ENCODE peak calls at places on chromosomes 11 and 22, in four cellular contexts. One of them, this sample, is unnamed.

GRCh38 chr22:17477401-17477833 is 85.9 kb upstream of the SLC25A18 start:
- DNase-seq in pancreas: no peak
- DNase-seq in right lobe of liver: no peak
- DNase-seq in IMR-90: no peak
- DNase-seq in this sample: no peak

GRCh38 chr11:22189660-22190059 is 3.2 kb upstream of the ANO5 start:
- DNase-seq in pancreas: no peak
- DNase-seq in right lobe of liver: no peak
- DNase-seq in IMR-90: no peak
- DNase-seq in this sample: no peak

GRCh38 chr11:103628121-103628520 is 408.3 kb upstream of the DDI1 start:
- DNase-seq in pancreas: no peak
- DNase-seq in right lobe of liver: no peak
- DNase-seq in IMR-90: no peak
- DNase-seq in this sample: no peak

GRCh38 chr22:47901911-47902310 is 1139.5 kb downstream of the TBC1D22A start:
- DNase-seq in pancreas: no peak
- DNase-seq in right lobe of liver: no peak
- DNase-seq in IMR-90: no peak
- DNase-seq in this sample: no peak

GRCh38 chr22:32823024-32823730 is 21.7 kb downstream of the TIMP3 start:
- DNase-seq in pancreas: no peak
- DNase-seq in right lobe of liver: no peak
- DNase-seq in IMR-90: peak; percentile 44
- DNase-seq in this sample: no peak

GRCh38 chr11:119525180-119525854 is 102.3 kb upstream of the THY1 start:
- DNase-seq in pancreas: no peak
- DNase-seq in right lobe of liver: no peak
- DNase-seq in IMR-90: no peak
- DNase-seq in this sample: peak; percentile 6

GRCh38 chr11:65651589-65652510 is 10.9 kb downstream of the RELA start:
- DNase-seq in pancreas: peak; percentile 51
- DNase-seq in right lobe of liver: no peak
- DNase-seq in IMR-90: peak; percentile 38
- DNase-seq in this sample: peak; percentile 51

GRCh38 chr11:128522943-128523518 is 64.3 kb downstream of the ETS1 start:
- DNase-seq in pancreas: no peak
- DNase-seq in right lobe of liver: no peak
- DNase-seq in IMR-90: no peak
- DNase-seq in this sample: no peak

GRCh38 chr11:68457898-68458249 is 2.7 kb upstream of the PPP6R3 start:
- DNase-seq in pancreas: no peak
- DNase-seq in right lobe of liver: no peak
- DNase-seq in IMR-90: no peak
- DNase-seq in this sample: peak; percentile 68

GRCh38 chr11:37108436-37109204 is 510.6 kb upstream of the RAG2 start:
- DNase-seq in pancreas: no peak
- DNase-seq in right lobe of liver: no peak
- DNase-seq in IMR-90: no peak
- DNase-seq in this sample: no peak

GRCh38 chr22:23566716-23567475 is 13.2 kb downstream of the IGLL1 start:
- DNase-seq in pancreas: no peak
- DNase-seq in right lobe of liver: no peak
- DNase-seq in IMR-90: no peak
- DNase-seq in this sample: peak; percentile 72

GRCh38 chr11:35781342-35782171 is 119.0 kb downstream of the TRIM44 start:
- DNase-seq in pancreas: no peak
- DNase-seq in right lobe of liver: no peak
- DNase-seq in IMR-90: peak; percentile 89
- DNase-seq in this sample: no peak

GRCh38 chr11:40376346-40376745 is 1083.1 kb downstream of the LRRC4C start:
- DNase-seq in pancreas: no peak
- DNase-seq in right lobe of liver: no peak
- DNase-seq in IMR-90: no peak
- DNase-seq in this sample: no peak

GRCh38 chr11:19924321-19925115 is 211.9 kb downstream of the NAV2 start:
- DNase-seq in pancreas: no peak
- DNase-seq in right lobe of liver: no peak
- DNase-seq in IMR-90: no peak
- DNase-seq in this sample: no peak

GRCh38 chr22:48096411-48096810 is 1334.0 kb downstream of the TBC1D22A start:
- DNase-seq in pancreas: no peak
- DNase-seq in right lobe of liver: no peak
- DNase-seq in IMR-90: no peak
- DNase-seq in this sample: peak; percentile 49

GRCh38 chr11:131305005-131305404 is 65.4 kb upstream of the NTM start:
- DNase-seq in pancreas: no peak
- DNase-seq in right lobe of liver: no peak
- DNase-seq in IMR-90: peak; percentile 57
- DNase-seq in this sample: no peak

GRCh38 chr11:87892291-87892690 is 283.0 kb downstream of the RAB38 start:
- DNase-seq in pancreas: no peak
- DNase-seq in right lobe of liver: no peak
- DNase-seq in IMR-90: no peak
- DNase-seq in this sample: no peak

GRCh38 chr11:727859-728748 is 19.2 kb upstream of the TALDO1 start:
- DNase-seq in pancreas: peak; percentile 78
- DNase-seq in right lobe of liver: peak; percentile 85
- DNase-seq in IMR-90: peak; percentile 72
- DNase-seq in this sample: peak; percentile 94

GRCh38 chr11:43505171-43505570 is 146.5 kb downstream of the TTC17 start:
- DNase-seq in pancreas: no peak
- DNase-seq in right lobe of liver: no peak
- DNase-seq in IMR-90: no peak
- DNase-seq in this sample: no peak

GRCh38 chr22:29369460-29369859 is 18.9 kb downstream of the AP1B1 start:
- DNase-seq in pancreas: no peak
- DNase-seq in right lobe of liver: peak; percentile 59
- DNase-seq in IMR-90: peak; percentile 76
- DNase-seq in this sample: peak; percentile 79

GRCh38 chr11:3129181-3129590 is 35.9 kb downstream of the OSBPL5 start:
- DNase-seq in pancreas: no peak
- DNase-seq in right lobe of liver: peak; percentile 52
- DNase-seq in IMR-90: no peak
- DNase-seq in this sample: peak; percentile 35

GRCh38 chr11:60902625-60903024 is 3.8 kb downstream of the PRPF19 start:
- DNase-seq in pancreas: no peak
- DNase-seq in right lobe of liver: no peak
- DNase-seq in IMR-90: no peak
- DNase-seq in this sample: no peak

GRCh38 chr11:134144744-134145143 is 75.9 kb downstream of the JAM3 start:
- DNase-seq in pancreas: no peak
- DNase-seq in right lobe of liver: no peak
- DNase-seq in IMR-90: no peak
- DNase-seq in this sample: no peak

GRCh38 chr11:17352925-17353227 is 1.3 kb downstream of the NCR3LG1 start:
- DNase-seq in pancreas: peak; percentile 36
- DNase-seq in right lobe of liver: peak; percentile 60
- DNase-seq in IMR-90: peak; percentile 34
- DNase-seq in this sample: peak; percentile 79

GRCh38 chr11:1519028-1519736 is 32.6 kb upstream of the MOB2 start:
- DNase-seq in pancreas: no peak
- DNase-seq in right lobe of liver: peak; percentile 31
- DNase-seq in IMR-90: no peak
- DNase-seq in this sample: peak; percentile 30

GRCh38 chr22:27453688-27454087 is 347.9 kb downstream of the MN1 start:
- DNase-seq in pancreas: no peak
- DNase-seq in right lobe of liver: no peak
- DNase-seq in IMR-90: no peak
- DNase-seq in this sample: no peak

GRCh38 chr11:17686185-17686980 is 33.0 kb upstream of the MYOD1 start:
- DNase-seq in pancreas: no peak
- DNase-seq in right lobe of liver: no peak
- DNase-seq in IMR-90: no peak
- DNase-seq in this sample: no peak

GRCh38 chr22:36887164-36887563 is 26.3 kb upstream of the CSF2RB start:
- DNase-seq in pancreas: no peak
- DNase-seq in right lobe of liver: no peak
- DNase-seq in IMR-90: no peak
- DNase-seq in this sample: no peak

GRCh38 chr22:36299911-36300310 is 47.0 kb downstream of the APOL1 start:
- DNase-seq in pancreas: no peak
- DNase-seq in right lobe of liver: no peak
- DNase-seq in IMR-90: no peak
- DNase-seq in this sample: no peak

GRCh38 chr11:18322818-18323570 is 627 bp downstream of the GTF2H1 start:
- DNase-seq in pancreas: no peak
- DNase-seq in right lobe of liver: no peak
- DNase-seq in IMR-90: no peak
- DNase-seq in this sample: no peak

GRCh38 chr11:48244804-48245203 is at the start of gene OR4X2:
- DNase-seq in pancreas: no peak
- DNase-seq in right lobe of liver: no peak
- DNase-seq in IMR-90: no peak
- DNase-seq in this sample: no peak

GRCh38 chr11:128450882-128451647 is 136.3 kb downstream of the ETS1 start:
- DNase-seq in pancreas: no peak
- DNase-seq in right lobe of liver: no peak
- DNase-seq in IMR-90: no peak
- DNase-seq in this sample: no peak

GRCh38 chr11:18384157-18384641 is 10.2 kb upstream of the LDHA start:
- DNase-seq in pancreas: peak; percentile 62
- DNase-seq in right lobe of liver: peak; percentile 68
- DNase-seq in IMR-90: peak; percentile 79
- DNase-seq in this sample: peak; percentile 73

GRCh38 chr11:105466582-105467228 is 143.2 kb upstream of the GRIA4 start:
- DNase-seq in pancreas: no peak
- DNase-seq in right lobe of liver: no peak
- DNase-seq in IMR-90: peak; percentile 85
- DNase-seq in this sample: no peak

GRCh38 chr11:127454856-127455255 is 454.3 kb upstream of the KIRREL3 start:
- DNase-seq in pancreas: no peak
- DNase-seq in right lobe of liver: no peak
- DNase-seq in IMR-90: no peak
- DNase-seq in this sample: no peak

GRCh38 chr11:106011481-106011880 is 10.6 kb downstream of the MSANTD4 start:
- DNase-seq in pancreas: no peak
- DNase-seq in right lobe of liver: no peak
- DNase-seq in IMR-90: no peak
- DNase-seq in this sample: no peak

DNA sequence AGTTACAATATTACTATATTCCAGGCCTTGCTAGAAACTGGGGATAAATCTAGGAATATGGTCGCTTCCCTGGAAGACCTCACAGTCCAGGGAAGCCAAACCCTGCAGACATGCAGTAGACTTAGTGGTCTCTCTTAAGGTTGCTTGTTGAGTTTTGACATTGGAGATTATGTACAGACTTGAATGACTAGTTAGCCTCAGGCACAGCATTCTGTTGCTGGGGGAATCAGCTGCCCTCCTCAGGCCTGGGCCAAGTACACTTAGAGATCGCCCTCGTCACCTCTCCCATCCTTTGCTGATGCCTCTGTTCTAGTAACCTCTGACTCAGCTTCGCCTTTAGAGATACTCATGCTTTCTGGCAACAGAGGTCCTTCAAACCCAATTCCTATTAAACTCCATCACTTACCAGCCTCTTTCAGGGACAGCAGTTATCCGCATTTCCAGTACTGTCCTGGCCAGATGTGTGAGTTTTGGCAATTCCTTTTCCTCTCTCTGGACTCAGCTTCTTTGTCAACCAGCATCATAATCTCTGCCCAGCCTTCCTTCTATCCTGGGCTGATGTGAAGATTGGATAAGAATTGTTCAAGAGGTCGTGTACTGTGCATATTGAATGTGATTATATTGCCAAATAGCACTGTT is 794 bp upstream of the ANAPC15 start:
- DNase-seq in pancreas: no peak
- DNase-seq in right lobe of liver: no peak
- DNase-seq in IMR-90: peak; percentile 52
- DNase-seq in this sample: no peak
- H3K4me1 ChIP-seq in pancreas: peaks cover 5% of the 10 kb centered on the region
- H3K4me1 ChIP-seq in right lobe of liver: no peaks in the 10 kb centered on the region
- H3K4me1 ChIP-seq in IMR-90: peaks cover 6% of the 10 kb centered on the region
- H3K4me1 ChIP-seq in this sample: no peaks in the 10 kb centered on the region

GRCh38 chr22:41974691-41975290 is 5.5 kb downstream of the SEPTIN3 start:
- DNase-seq in pancreas: no peak
- DNase-seq in right lobe of liver: no peak
- DNase-seq in IMR-90: no peak
- DNase-seq in this sample: no peak
- H3K27me3 ChIP-seq in pancreas: no peaks in the 10 kb centered on the region
- H3K27me3 ChIP-seq in right lobe of liver: no peaks in the 10 kb centered on the region
- H3K27me3 ChIP-seq in IMR-90: peaks cover 70% of the 10 kb centered on the region
- H3K27me3 ChIP-seq in this sample: peaks cover 3% of the 10 kb centered on the region

GRCh38 chr22:50445880-50446707 is 28.7 kb downstream of the SBF1 start:
- DNase-seq in pancreas: no peak
- DNase-seq in right lobe of liver: no peak
- DNase-seq in IMR-90: no peak
- DNase-seq in this sample: no peak
- H3K4me1 ChIP-seq in pancreas: no peaks in the 10 kb centered on the region
- H3K4me1 ChIP-seq in right lobe of liver: no peaks in the 10 kb centered on the region
- H3K4me1 ChIP-seq in IMR-90: no peaks in the 10 kb centered on the region
- H3K4me1 ChIP-seq in this sample: no peaks in the 10 kb centered on the region

GRCh38 chr11:8267280-8267679 is 3.6 kb upstream of the LMO1 start:
- DNase-seq in pancreas: no peak
- DNase-seq in right lobe of liver: peak; percentile 15
- DNase-seq in IMR-90: no peak
- DNase-seq in this sample: peak; percentile 25
- H3K27me3 ChIP-seq in pancreas: no peaks in the 10 kb centered on the region
- H3K27me3 ChIP-seq in right lobe of liver: peaks cover 13% of the 10 kb centered on the region
- H3K27me3 ChIP-seq in IMR-90: peaks cover 78% of the 10 kb centered on the region
- H3K27me3 ChIP-seq in this sample: no peaks in the 10 kb centered on the region

GRCh38 chr11:34443136-34443535 is 4.4 kb downstream of the CAT start:
- DNase-seq in pancreas: no peak
- DNase-seq in right lobe of liver: no peak
- DNase-seq in IMR-90: no peak
- DNase-seq in this sample: no peak

GRCh38 chr11:34438529-34439507 is at the start of gene CAT:
- DNase-seq in pancreas: peak; percentile 98
- DNase-seq in right lobe of liver: peak; percentile 99
- DNase-seq in IMR-90: peak; percentile 97
- DNase-seq in this sample: peak; percentile 98

GRCh38 chr11:34439521-34440258 is 956 bp downstream of the CAT start:
- DNase-seq in pancreas: no peak
- DNase-seq in right lobe of liver: peak; percentile 66
- DNase-seq in IMR-90: no peak
- DNase-seq in this sample: no peak

GRCh38 chr11:34437224-34437879 is 1.4 kb upstream of the CAT start:
- DNase-seq in pancreas: no peak
- DNase-seq in right lobe of liver: no peak
- DNase-seq in IMR-90: no peak
- DNase-seq in this sample: no peak

DNA sequence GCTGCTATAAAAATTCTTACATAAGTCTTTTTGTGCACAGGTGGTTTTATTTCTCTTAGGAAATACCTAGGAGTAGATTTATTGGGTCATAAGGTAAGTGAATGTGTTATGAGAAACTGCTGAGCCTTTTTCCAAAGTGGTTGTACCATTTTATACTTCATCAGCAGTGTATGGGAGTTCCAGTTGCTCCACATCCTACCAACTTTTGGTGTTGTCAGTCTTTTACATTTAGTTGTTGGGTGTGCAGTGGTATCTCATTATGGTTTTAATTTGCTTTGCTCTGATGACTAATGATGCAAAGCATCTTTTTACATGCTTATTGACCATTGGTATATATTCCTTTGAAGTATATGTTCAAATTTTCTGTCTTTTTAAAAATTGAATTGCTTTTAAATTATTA is 3.1 kb downstream of the CAT start:
- DNase-seq in pancreas: no peak
- DNase-seq in right lobe of liver: no peak
- DNase-seq in IMR-90: no peak
- DNase-seq in this sample: no peak
- H3K4me1 ChIP-seq in pancreas: peaks cover 24% of the 10 kb centered on the region
- H3K4me1 ChIP-seq in right lobe of liver: no peaks in the 10 kb centered on the region
- H3K4me1 ChIP-seq in IMR-90: no peaks in the 10 kb centered on the region
- H3K4me1 ChIP-seq in this sample: no peaks in the 10 kb centered on the region